ENCODE peak calls at places on chromosome 10, in seven cellular contexts. D is K562, F is H1, O is SK-N-SH, H is HepG2, I is GM12878, P is GM12891. X is an unnamed sample.

GRCh38 chr10:131979821-131980270 is 1.9 kb downstream of the BNIP3 start:
- DNase-seq in D (peak; percentile 30), F (no peak), O (peak; percentile 56), H (peak; percentile 51), I (no peak), P (no peak), X (no peak)

GRCh38 chr10:29820890-29821398 is 186.2 kb upstream of the SVIL start:
- DNase-seq in D (no peak), F (no peak), O (no peak), H (no peak), I (no peak), P (no peak), X (no peak)

GRCh38 chr10:102782698-102783540 is 39.2 kb downstream of the WBP1L start:
- DNase-seq in D (no peak), F (no peak), O (no peak), H (no peak), I (no peak), P (no peak), X (no peak)

GRCh38 chr10:87931836-87932230 is 68.4 kb downstream of the PTEN start:
- DNase-seq in D (no peak), F (no peak), O (no peak), H (no peak), I (no peak), P (no peak), X (no peak)

GRCh38 chr10:89042547-89042946 is 51.9 kb downstream of the FAS start:
- DNase-seq in D (no peak), F (no peak), O (no peak), H (no peak), I (no peak), P (no peak), X (no peak)

GRCh38 chr10:114374141-114374791 is 30.0 kb downstream of the AFAP1L2 start:
- DNase-seq in D (no peak), F (no peak), O (peak; percentile 74), H (no peak), I (no peak), P (no peak), X (no peak)

GRCh38 chr10:126628746-126629145 is 41.7 kb downstream of the C10orf90 start:
- DNase-seq in D (no peak), F (no peak), O (no peak), H (no peak), I (no peak), P (no peak), X (no peak)

GRCh38 chr10:111084346-111085255 is 7.8 kb downstream of the ADRA2A start:
- DNase-seq in D (no peak), F (peak; percentile 22), O (no peak), H (no peak), I (no peak), P (no peak), X (no peak)

GRCh38 chr10:111037868-111038267 is 39.0 kb upstream of the ADRA2A start:
- DNase-seq in D (no peak), F (no peak), O (no peak), H (no peak), I (no peak), P (no peak), X (no peak)

GRCh38 chr10:54797636-54798395 is 3.2 kb downstream of the PCDH15 start:
- DNase-seq in D (no peak), F (no peak), O (no peak), H (no peak), I (no peak), P (no peak), X (no peak)

GRCh38 chr10:114103286-114103685 is 59.6 kb downstream of the ADRB1 start:
- DNase-seq in D (peak; percentile 29), F (no peak), O (peak; percentile 68), H (peak; percentile 46), I (peak; percentile 23), P (no peak), X (no peak)

GRCh38 chr10:87842776-87843497 is 20.4 kb downstream of the KLLN start:
- DNase-seq in D (no peak), F (no peak), O (no peak), H (peak; percentile 60), I (no peak), P (no peak), X (no peak)

GRCh38 chr10:131677671-131678070 is 223.1 kb upstream of the PPP2R2D start:
- DNase-seq in D (no peak), F (no peak), O (no peak), H (no peak), I (no peak), P (no peak), X (no peak)

GRCh38 chr10:120805014-120805805 is 46.0 kb upstream of the WDR11 start:
- DNase-seq in D (no peak), F (no peak), O (no peak), H (no peak), I (no peak), P (no peak), X (no peak)

GRCh38 chr10:122264442-122264841 is 6.7 kb upstream of the BTBD16 start:
- DNase-seq in D (no peak), F (no peak), O (no peak), H (peak; percentile 20), I (no peak), P (no peak), X (no peak)

GRCh38 chr10:77372400-77372799 is 265.2 kb downstream of the KCNMA1 start:
- DNase-seq in D (no peak), F (no peak), O (no peak), H (no peak), I (no peak), P (no peak), X (no peak)

GRCh38 chr10:110912374-110912773 is 6.6 kb downstream of the BBIP1 start:
- DNase-seq in D (no peak), F (no peak), O (peak; percentile 42), H (no peak), I (no peak), P (no peak), X (no peak)

GRCh38 chr10:123287594-123288247 is 133.5 kb downstream of the BUB3 start:
- DNase-seq in D (no peak), F (peak; percentile 20), O (peak; percentile 79), H (no peak), I (no peak), P (no peak), X (no peak)

GRCh38 chr10:132536241-132536963 is 1.2 kb upstream of the INPP5A start:
- DNase-seq in D (no peak), F (no peak), O (peak; percentile 73), H (no peak), I (no peak), P (no peak), X (no peak)

GRCh38 chr10:101716891-101717659 is 22.1 kb upstream of the FBXW4 start:
- DNase-seq in D (no peak), F (peak; percentile 8), O (no peak), H (no peak), I (no peak), P (no peak), X (no peak)

GRCh38 chr10:71562884-71563283 is 156.7 kb downstream of the C10orf105 start:
- DNase-seq in D (no peak), F (no peak), O (no peak), H (no peak), I (no peak), P (no peak), X (no peak)

GRCh38 chr10:10824611-10825148 is 193.0 kb upstream of the CELF2 start:
- DNase-seq in D (no peak), F (no peak), O (no peak), H (no peak), I (no peak), P (no peak), X (no peak)

GRCh38 chr10:132518572-132519381 is 18.8 kb upstream of the INPP5A start:
- DNase-seq in D (peak; percentile 61), F (peak; percentile 78), O (no peak), H (peak; percentile 79), I (no peak), P (no peak), X (no peak)

GRCh38 chr10:123998197-123999141 is 94.9 kb downstream of the CHST15 start:
- DNase-seq in D (no peak), F (no peak), O (peak; percentile 9), H (no peak), I (no peak), P (peak; percentile 2), X (no peak)

GRCh38 chr10:75127481-75127880 is 16.0 kb downstream of the SAMD8 start:
- DNase-seq in D (no peak), F (no peak), O (no peak), H (no peak), I (no peak), P (no peak), X (no peak)

GRCh38 chr10:119206603-119207366 is 586 bp upstream of the GRK5 start:
- DNase-seq in D (peak; percentile 70), F (peak; percentile 84), O (peak; percentile 92), H (no peak), I (no peak), P (peak; percentile 68), X (peak; percentile 72)

GRCh38 chr10:70885931-70886903 is 2.1 kb downstream of the PCBD1 start:
- DNase-seq in D (no peak), F (no peak), O (no peak), H (no peak), I (no peak), P (no peak), X (no peak)

GRCh38 chr10:79189853-79190435 is 121.2 kb downstream of the ZMIZ1 start:
- DNase-seq in D (no peak), F (no peak), O (no peak), H (no peak), I (no peak), P (no peak), X (no peak)
- TF ChIP-seq POLR2AphosphoS5 in D (no peak), F (no peak), O (no peak), H (no peak), I (no peak), P (no peak), X (no peak)

GRCh38 chr10:17512341-17513001 is 58.1 kb upstream of the ST8SIA6 start:
- DNase-seq in D (peak; percentile 19), F (no peak), O (no peak), H (no peak), I (no peak), P (no peak), X (no peak)
- TF ChIP-seq TAF1 in D (no peak), F (no peak), O (peak; percentile 2), H (no peak), I (no peak), P (no peak), X (no peak)

DNA sequence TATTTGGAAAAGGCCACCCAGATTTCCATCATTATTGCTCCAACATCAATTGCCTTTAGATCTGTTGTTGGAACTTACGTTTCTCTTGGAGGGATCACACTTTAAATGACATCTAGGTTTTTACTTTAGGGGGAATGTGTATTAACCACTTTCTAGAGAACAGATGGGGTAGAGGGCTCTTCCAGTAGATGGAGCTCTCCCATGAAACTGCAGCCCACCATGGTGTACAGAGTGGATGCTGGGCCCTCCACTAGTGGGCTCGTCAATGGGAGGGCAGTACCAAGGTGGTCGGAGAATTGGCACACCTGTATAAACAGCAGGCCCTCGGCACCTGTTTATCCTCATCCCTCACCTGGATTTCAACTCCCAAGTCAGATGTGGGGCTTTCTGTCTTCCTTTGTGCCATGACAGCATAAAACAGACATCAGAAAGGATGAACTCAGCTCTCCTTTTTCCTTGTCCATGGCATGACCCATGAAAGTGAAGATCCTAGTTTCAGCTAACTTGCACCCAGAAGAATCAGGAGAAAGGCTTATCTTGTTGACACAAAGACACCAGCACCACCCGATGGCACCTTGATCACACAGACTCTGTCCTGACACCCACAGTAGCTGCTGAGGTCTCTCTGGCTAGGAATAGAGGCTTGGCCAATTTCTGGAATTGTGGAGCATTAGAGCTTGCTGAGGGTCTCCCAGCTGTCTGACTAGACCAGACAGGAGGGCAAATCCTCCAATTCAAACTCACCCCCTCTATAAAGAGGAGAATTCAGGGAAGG is 150.5 kb downstream of the CYP26A1 start:
- DNase-seq in D (no peak), F (no peak), O (no peak), H (no peak), I (peak; percentile 3), P (no peak), X (no peak)
- TF ChIP-seq POLR2AphosphoS5 in D (no peak), F (no peak), O (no peak), H (no peak), I (no peak), P (no peak), X (no peak)

GRCh38 chr10:23195846-23196200 is 3.7 kb downstream of the PTF1A start:
- DNase-seq in D (no peak), F (no peak), O (no peak), H (no peak), I (no peak), P (no peak), X (no peak)
- TF ChIP-seq TAF1 in D (no peak), F (no peak), O (no peak), H (no peak), I (no peak), P (no peak), X (no peak)

X was measured in GM12892.